ENCODE peak calls at places on chromosome 13, in four cellular contexts. C is GM12878, G is H1, N is HepG2. O is an unnamed sample.

GRCh38 chr13:25574437-25575426 is 203.0 kb downstream of the ATP8A2 start:
- DNase-seq in N (peak; percentile 74), C (peak; percentile 30), G (peak; percentile 89), O (peak; percentile 81)

GRCh38 chr13:47288546-47288945 is 391.7 kb upstream of the HTR2A start:
- DNase-seq in G (no peak), C (no peak), N (no peak), O (no peak)

GRCh38 chr13:75482070-75482819 is at the start of gene TBC1D4:
- DNase-seq in C (peak; percentile 66), N (peak; percentile 87), G (no peak), O (peak; percentile 87)

GRCh38 chr13:102309110-102309509 is 92.7 kb downstream of the FGF14 start:
- DNase-seq in N (no peak), G (no peak), C (no peak), O (no peak)

GRCh38 chr13:89967701-89968100 is 1379.8 kb upstream of the MIR17HG start:
- DNase-seq in G (no peak), N (no peak), C (no peak), O (no peak)

GRCh38 chr13:110306960-110307696 is at the start of the genes COL4A1 and COL4A2:
- DNase-seq in N (no peak), G (no peak), C (no peak), O (peak; percentile 42)

GRCh38 chr13:98014766-98015165 is 61.3 kb downstream of the IPO5 start:
- DNase-seq in G (no peak), N (no peak), C (no peak), O (no peak)

GRCh38 chr13:111610077-111610476 is 289.6 kb downstream of the TEX29 start:
- DNase-seq in G (no peak), N (no peak), C (no peak), O (no peak)

GRCh38 chr13:33218020-33218419 is 67.5 kb downstream of the STARD13 start:
- DNase-seq in C (no peak), G (no peak), N (peak; percentile 82), O (no peak)

GRCh38 chr13:23469901-23470525 is 36.5 kb upstream of the SACS start:
- DNase-seq in C (no peak), N (no peak), G (no peak), O (no peak)

GRCh38 chr13:30681489-30682242 is 53.7 kb upstream of the ALOX5AP start:
- DNase-seq in G (no peak), N (no peak), C (no peak), O (no peak)

GRCh38 chr13:54799621-54800226 is 1771.1 kb downstream of the OLFM4 start:
- DNase-seq in N (no peak), C (no peak), G (no peak), O (no peak)

GRCh38 chr13:51905787-51906186 is 44.0 kb downstream of the CCDC70 start:
- DNase-seq in C (no peak), G (no peak), N (no peak), O (no peak)

GRCh38 chr13:30829788-30830637 is 76.1 kb upstream of the MEDAG start:
- DNase-seq in G (no peak), N (peak; percentile 45), C (no peak), O (no peak)

GRCh38 chr13:40549500-40550094 is 116.8 kb downstream of the FOXO1 start:
- DNase-seq in C (no peak), G (no peak), N (peak; percentile 77), O (no peak)

GRCh38 chr13:110363009-110363408 is 55.9 kb downstream of the COL4A2 start:
- DNase-seq in N (no peak), C (no peak), G (peak; percentile 66), O (no peak)

GRCh38 chr13:44989941-44990340 is 603 bp downstream of the GPALPP1 start:
- DNase-seq in C (no peak), G (no peak), N (no peak), O (no peak)

GRCh38 chr13:63838366-63839110 is 2422.9 kb upstream of the PCDH20 start:
- DNase-seq in N (no peak), C (no peak), G (peak; percentile 35), O (no peak)

GRCh38 chr13:79318664-79319063 is 87.4 kb downstream of the RBM26 start:
- DNase-seq in C (no peak), G (no peak), N (no peak), O (no peak)

GRCh38 chr13:100872761-100873160 is 198.2 kb upstream of the TMTC4 start:
- DNase-seq in N (no peak), G (no peak), C (no peak), O (no peak)

GRCh38 chr13:97849305-97849704 is 104.2 kb upstream of the IPO5 start:
- DNase-seq in G (no peak), C (peak; percentile 8), N (peak; percentile 36), O (no peak)

GRCh38 chr13:30872195-30872594 is 33.9 kb upstream of the MEDAG start:
- DNase-seq in G (no peak), N (no peak), C (no peak), O (no peak)

GRCh38 chr13:104586010-104586746 is 1520.0 kb upstream of the SLC10A2 start:
- DNase-seq in C (no peak), G (no peak), N (no peak), O (no peak)

GRCh38 chr13:49926019-49926418 is 10.1 kb downstream of the SPRYD7 start:
- DNase-seq in N (no peak), C (no peak), G (no peak), O (no peak)

GRCh38 chr13:33251131-33251629 is 34.4 kb downstream of the STARD13 start:
- DNase-seq in C (peak; percentile 41), N (no peak), G (no peak), O (no peak)

GRCh38 chr13:19644947-19645439 is 11.5 kb downstream of the MPHOSPH8 start:
- DNase-seq in C (no peak), N (no peak), G (no peak), O (no peak)

GRCh38 chr13:114318624-114319023 is 4.3 kb downstream of the CHAMP1 start:
- DNase-seq in G (no peak), C (no peak), N (no peak), O (no peak)

GRCh38 chr13:83943530-83944279 is 61.4 kb upstream of the SLITRK1 start:
- DNase-seq in C (no peak), N (peak; percentile 0), G (no peak), O (no peak)

DNA sequence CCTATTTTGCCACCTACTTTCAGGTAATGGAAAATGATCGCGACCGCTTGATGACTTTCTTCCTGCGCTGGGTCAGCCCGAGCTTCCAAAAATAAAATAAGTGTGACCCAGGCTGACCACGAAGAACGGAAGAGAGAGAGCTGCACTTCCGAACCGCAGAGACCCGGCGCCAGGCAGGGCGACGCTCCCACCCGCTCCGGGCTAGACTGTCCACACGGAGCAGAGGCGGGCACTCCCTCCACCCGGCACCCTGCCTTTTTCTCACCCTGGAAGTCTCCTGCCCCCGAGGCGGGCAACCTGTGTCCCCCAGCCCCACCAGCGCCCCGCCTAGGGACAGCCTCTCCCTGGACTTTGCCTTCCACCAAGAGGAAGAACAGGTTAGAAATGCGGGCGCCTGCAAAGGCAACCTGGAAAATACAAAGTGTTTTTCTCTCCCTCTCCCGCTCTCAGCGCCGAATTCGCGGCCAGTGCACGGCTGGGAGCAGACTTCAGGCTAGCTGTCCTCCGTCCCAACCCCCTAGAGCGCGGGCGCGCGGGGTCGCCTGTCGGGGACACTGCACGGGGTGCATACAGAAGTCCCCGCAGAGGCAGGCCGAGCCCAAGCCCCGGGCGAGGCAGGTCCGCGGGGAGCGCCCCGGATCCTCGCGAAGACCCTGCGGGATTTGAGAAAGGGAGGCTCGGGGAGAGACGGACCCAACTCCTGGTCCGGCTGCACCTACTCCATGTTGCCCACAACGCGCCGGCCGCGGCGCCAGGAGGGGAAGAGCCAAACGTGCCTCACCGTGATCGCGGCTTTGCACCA is 884 bp downstream of the SPRY2 start:
- DNase-seq in G (peak; percentile 61), N (peak; percentile 18), C (no peak), O (no peak)
- TF ChIP-seq YY1 in G (no peak), N (peak; percentile 7), C (no peak), O (no peak)

GRCh38 chr13:112940236-112940635 is 28.8 kb upstream of the MCF2L start:
- DNase-seq in C (no peak), N (no peak), G (no peak), O (no peak)
- TF ChIP-seq ZNF274 in C (no peak), N (no peak), G (no peak), O (no peak)

GRCh38 chr13:41916173-41916954 is 44.5 kb downstream of the VWA8 start:
- DNase-seq in N (no peak), C (peak; percentile 89), G (no peak), O (no peak)
- TF ChIP-seq SUZ12 in N (no peak), C (no peak), G (no peak), O (no peak)

GRCh38 chr13:37382156-37382555 is 216.4 kb downstream of the POSTN start:
- DNase-seq in C (no peak), G (no peak), N (no peak), O (no peak)

GRCh38 chr13:37383066-37383465 is 215.5 kb downstream of the POSTN start:
- DNase-seq in G (no peak), C (no peak), N (no peak), O (no peak)

GRCh38 chr13:37385248-37385647 is 213.3 kb downstream of the POSTN start:
- DNase-seq in C (no peak), G (no peak), N (no peak), O (no peak)

GRCh38 chr13:37383856-37384255 is 214.7 kb downstream of the POSTN start:
- DNase-seq in N (no peak), G (no peak), C (no peak), O (no peak)

GRCh38 chr13:37386276-37386675 is 212.3 kb downstream of the POSTN start:
- DNase-seq in N (no peak), G (no peak), C (no peak), O (no peak)
- TF ChIP-seq YY1 in N (no peak), G (no peak), C (no peak), O (no peak)

DNA sequence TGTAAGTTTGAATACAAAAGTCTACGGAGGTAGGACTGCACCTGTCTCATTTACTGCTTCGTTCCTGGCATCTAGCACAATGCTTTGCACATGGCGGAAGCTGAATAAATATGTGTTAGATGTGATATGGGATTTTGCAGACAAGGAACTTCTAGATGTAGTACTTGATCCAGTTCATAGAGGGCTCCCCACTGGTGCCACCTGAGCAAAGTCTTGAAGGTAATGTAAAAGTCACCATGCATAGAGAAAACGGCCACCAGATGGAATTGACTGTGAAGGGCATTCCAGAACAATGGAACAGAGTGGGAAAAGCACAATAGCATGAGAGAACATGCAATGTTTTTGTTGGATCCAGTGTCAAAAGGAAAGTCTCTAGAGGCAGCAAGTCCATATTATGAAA is 209.3 kb downstream of the HS6ST3 start:
- DNase-seq in G (no peak), C (no peak), N (peak; percentile 6), O (no peak)
- TF ChIP-seq ZNF274 in G (no peak), C (no peak), N (no peak), O (no peak)

GRCh38 chr13:99660101-99660500 is 158.8 kb downstream of the TM9SF2 start:
- DNase-seq in G (peak; percentile 27), C (no peak), N (no peak), O (no peak)
- TF ChIP-seq SUZ12 in G (no peak), C (no peak), N (no peak), O (no peak)

DNA sequence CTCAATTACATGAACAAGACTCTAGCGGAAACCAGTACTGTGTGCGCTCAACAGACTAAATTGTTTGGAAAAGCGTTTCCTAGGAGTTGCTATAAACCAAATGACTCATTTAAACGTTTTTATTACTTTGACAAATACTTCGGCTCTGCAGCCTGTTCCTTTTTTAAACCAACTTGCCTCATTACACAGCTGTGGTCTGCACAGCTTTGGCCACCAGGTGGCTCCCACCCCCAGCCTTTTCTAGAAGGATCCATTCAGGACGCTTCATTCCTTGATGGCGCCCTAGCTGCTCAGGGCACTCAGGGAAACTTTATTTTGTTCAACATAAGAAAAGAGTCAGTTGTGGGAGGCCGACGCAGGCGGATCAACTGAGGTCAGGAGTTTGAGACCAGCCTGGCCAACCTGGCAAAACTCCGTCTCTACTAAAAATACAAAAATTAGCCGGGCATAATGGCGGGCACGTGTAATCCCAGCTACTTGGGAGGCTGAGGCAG is 41.0 kb upstream of the XPO4 start:
- DNase-seq in G (peak; percentile 87), N (peak; percentile 74), C (no peak), O (peak; percentile 74)
- TF ChIP-seq YY1 in G (peak; percentile 72), N (peak; percentile 30), C (peak; percentile 85), O (no peak)